ENCODE peak calls at places on chromosome 2, in ten cellular contexts. V, F, O, G, P, N, J, T, Z and B are unnamed samples.

GRCh38 chr2:7671312-7671711 is 754.1 kb downstream of the RNF144A start:
- DNase-seq in V (no peak), F (no peak), O (no peak), G (no peak), P (no peak), N (no peak), J (peak; percentile 75), T (no peak), Z (no peak), B (no peak)

GRCh38 chr2:32357545-32358482 is 991 bp downstream of the BIRC6 start:
- DNase-seq in V (no peak), F (no peak), O (peak; percentile 9), G (no peak), P (peak; percentile 0), N (peak; percentile 8), J (no peak), T (no peak), Z (peak; percentile 71), B (no peak)

GRCh38 chr2:24579053-24579803 is 88.2 kb downstream of the NCOA1 start:
- DNase-seq in V (no peak), F (no peak), O (no peak), G (no peak), P (no peak), N (no peak), J (no peak), T (no peak), Z (no peak), B (no peak)

GRCh38 chr2:227862227-227862740 is 9.1 kb upstream of the DAW1 start:
- DNase-seq in V (no peak), F (no peak), O (no peak), G (no peak), P (no peak), N (no peak), J (no peak), T (no peak), Z (no peak), B (peak; percentile 17)

GRCh38 chr2:63053235-63053888 is 2.7 kb downstream of the OTX1 start:
- DNase-seq in V (no peak), F (no peak), O (no peak), G (no peak), P (no peak), N (no peak), J (no peak), T (no peak), Z (no peak), B (no peak)

GRCh38 chr2:207733597-207734240 is 22.3 kb downstream of the CCNYL1 start:
- DNase-seq in V (no peak), F (no peak), O (no peak), G (no peak), P (no peak), N (no peak), J (no peak), T (no peak), Z (no peak), B (no peak)

GRCh38 chr2:233756429-233757081 is 3.5 kb upstream of the UGT1A1 start:
- DNase-seq in V (no peak), F (no peak), O (no peak), G (no peak), P (no peak), N (no peak), J (no peak), T (no peak), Z (no peak), B (no peak)

GRCh38 chr2:200798519-200798918 is 13.2 kb upstream of the BZW1 start:
- DNase-seq in V (no peak), F (no peak), O (no peak), G (no peak), P (no peak), N (no peak), J (no peak), T (no peak), Z (no peak), B (no peak)

GRCh38 chr2:120470041-120470716 is 124.2 kb downstream of the INHBB start:
- DNase-seq in V (no peak), F (peak; percentile 24), O (no peak), G (peak; percentile 89), P (no peak), N (no peak), J (no peak), T (no peak), Z (peak; percentile 22), B (no peak)

GRCh38 chr2:100923461-100924020 is 78.5 kb upstream of the RPL31 start:
- DNase-seq in V (no peak), F (no peak), O (no peak), G (no peak), P (no peak), N (no peak), J (no peak), T (no peak), Z (no peak), B (no peak)